ENCODE peak calls at places on chromosomes 4 and X, in four cellular contexts. I is SK-N-SH, J is GM12878, S is HepG2. D is an unnamed sample.

GRCh38 chr4:15906024-15906443 is 32.5 kb downstream of the FGFBP1 start:
- DNase-seq in I (no peak), J (no peak), S (no peak), D (peak; percentile 79)

GRCh38 chr4:86895692-86896488 is 3.7 kb upstream of the C4orf36 start:
- DNase-seq in I (peak; percentile 58), J (no peak), S (peak; percentile 71), D (no peak)

GRCh38 chrX:48541140-48541814 is 1.8 kb downstream of the TBC1D25 start:
- DNase-seq in I (no peak), J (no peak), S (no peak), D (no peak)

GRCh38 chrX:69060631-69061408 is 104.4 kb downstream of the PJA1 start:
- DNase-seq in I (no peak), J (no peak), S (peak; percentile 21), D (no peak)

GRCh38 chr4:123609829-123610228 is 213.2 kb downstream of the SPRY1 start:
- DNase-seq in I (no peak), J (no peak), S (no peak), D (no peak)

GRCh38 chr4:53321151-53321987 is 44.5 kb downstream of the SCFD2 start:
- DNase-seq in I (no peak), J (no peak), S (no peak), D (no peak)

GRCh38 chrX:55867254-55867653 is 149.7 kb downstream of the RRAGB start:
- DNase-seq in I (no peak), J (peak; percentile 86), S (no peak), D (no peak)

GRCh38 chr4:88414755-88415154 is 36.1 kb downstream of the HERC6 start:
- DNase-seq in I (no peak), J (no peak), S (no peak), D (no peak)

GRCh38 chrX:39736219-39737211 is 361.2 kb downstream of the BCOR start:
- DNase-seq in I (peak; percentile 35), J (no peak), S (no peak), D (no peak)

GRCh38 chrX:115560978-115561604 is at the start of gene PLS3:
- DNase-seq in I (peak; percentile 85), J (no peak), S (peak; percentile 77), D (peak; percentile 81)

GRCh38 chrX:11287505-11287904 is 5.7 kb upstream of the AMELX start:
- DNase-seq in I (no peak), J (no peak), S (no peak), D (no peak)

GRCh38 chr4:13980317-13980716 is 352.8 kb upstream of the BOD1L1 start:
- DNase-seq in I (no peak), J (no peak), S (no peak), D (no peak)

GRCh38 chr4:70761276-70761816 is 39.6 kb downstream of the RUFY3 start:
- DNase-seq in I (no peak), J (no peak), S (no peak), D (no peak)

GRCh38 chr4:16717266-16717970 is 181.0 kb downstream of the LDB2 start:
- DNase-seq in I (no peak), J (no peak), S (no peak), D (no peak)

GRCh38 chr4:26785312-26785711 is 75.3 kb upstream of the STIM2 start:
- DNase-seq in I (no peak), J (no peak), S (no peak), D (no peak)

GRCh38 chr4:74055096-74055495 is 16.6 kb upstream of the CXCL3 start:
- DNase-seq in I (no peak), J (no peak), S (no peak), D (no peak)

GRCh38 chr4:110195561-110196205 is 2.7 kb downstream of the ELOVL6 start:
- DNase-seq in I (no peak), J (no peak), S (no peak), D (no peak)

GRCh38 chr4:126271266-126271665 is 956.5 kb downstream of the FAT4 start:
- DNase-seq in I (no peak), J (no peak), S (no peak), D (no peak)

GRCh38 chr4:18524667-18525066 is 503.1 kb upstream of the LCORL start:
- DNase-seq in I (no peak), J (no peak), S (no peak), D (no peak)
- TF ChIP-seq TCF12 in I (no peak), J (no peak), S (no peak), D (no peak)

DNA sequence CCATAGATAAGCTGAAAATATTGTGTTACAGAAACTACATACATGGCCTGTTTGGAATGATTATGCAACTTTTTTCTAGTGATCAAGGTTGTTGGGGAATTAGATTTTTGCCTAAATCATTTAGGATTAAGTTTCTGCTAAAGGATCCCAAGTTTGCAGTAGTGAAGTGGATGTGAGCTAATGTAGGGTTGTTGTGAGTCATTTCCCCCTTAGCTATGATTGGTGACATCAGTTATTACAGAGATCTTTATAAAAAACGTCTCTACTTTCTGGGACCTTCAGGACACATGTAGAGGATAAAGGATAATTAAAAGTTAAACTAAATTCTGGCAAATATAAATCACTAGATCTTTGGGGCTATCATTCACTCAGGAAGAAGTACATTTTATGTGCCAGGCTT is 133.3 kb downstream of the GATB start:
- DNase-seq in I (no peak), J (no peak), S (no peak), D (no peak)
- TF ChIP-seq TCF12 in I (no peak), J (no peak), S (no peak), D (no peak)

GRCh38 chr4:35939746-35940145 is 304.6 kb downstream of the ARAP2 start:
- DNase-seq in I (no peak), J (no peak), S (no peak), D (no peak)

DNA sequence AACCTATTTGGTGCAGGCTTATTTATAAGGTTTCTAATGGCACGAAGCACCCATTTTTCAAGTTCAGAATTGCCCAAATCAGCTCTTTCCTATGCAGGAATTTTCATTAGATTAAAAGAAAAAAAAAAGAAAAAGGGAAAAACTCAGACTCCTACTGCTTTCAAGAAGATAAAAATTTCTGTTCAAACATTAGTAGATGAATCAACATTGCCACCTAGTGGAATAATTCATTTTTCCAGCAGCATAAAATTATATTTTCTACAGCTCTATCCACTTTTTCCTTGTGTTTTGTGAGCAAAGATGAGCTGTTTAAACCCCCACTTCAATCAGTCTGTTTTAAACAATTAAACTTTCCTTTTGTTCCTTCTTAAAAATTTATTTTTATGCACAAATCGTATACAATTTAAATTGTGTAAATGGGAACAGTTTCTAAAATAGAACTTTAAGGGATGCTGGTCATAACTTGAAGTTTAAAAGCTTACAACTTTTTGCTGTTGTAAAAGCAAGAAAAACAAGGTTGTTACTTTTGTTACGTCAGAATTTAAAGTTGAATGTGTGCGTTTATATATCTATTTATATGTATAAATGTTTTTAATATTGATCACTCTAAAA is 309.8 kb downstream of the ARAP2 start:
- DNase-seq in I (peak; percentile 3), J (peak; percentile 21), S (peak; percentile 7), D (no peak)
- TF ChIP-seq TCF12 in I (no peak), J (no peak), S (no peak), D (no peak)

DNA sequence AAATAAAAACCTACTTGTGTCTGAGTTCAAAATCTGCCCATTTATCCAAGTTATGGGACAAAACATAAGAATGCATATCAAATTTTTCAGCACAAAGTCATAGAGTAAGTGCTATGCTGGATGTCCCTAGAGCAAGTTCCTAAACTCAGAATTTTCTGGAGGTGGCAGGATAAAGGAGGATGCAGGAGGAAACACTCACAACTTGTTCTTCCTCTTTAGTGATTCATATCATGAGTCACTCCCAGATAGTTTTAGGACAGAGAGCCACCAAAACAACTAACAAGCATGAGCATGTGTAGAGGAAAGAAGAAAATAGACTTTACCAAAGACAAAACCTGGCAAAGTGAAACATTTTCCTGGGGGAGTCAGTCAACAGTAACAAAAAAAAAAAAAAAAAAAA is 302.7 kb downstream of the KCTD8 start:
- DNase-seq in I (no peak), J (no peak), S (no peak), D (no peak)
- TF ChIP-seq TCF12 in I (no peak), J (no peak), S (no peak), D (no peak)

DNA sequence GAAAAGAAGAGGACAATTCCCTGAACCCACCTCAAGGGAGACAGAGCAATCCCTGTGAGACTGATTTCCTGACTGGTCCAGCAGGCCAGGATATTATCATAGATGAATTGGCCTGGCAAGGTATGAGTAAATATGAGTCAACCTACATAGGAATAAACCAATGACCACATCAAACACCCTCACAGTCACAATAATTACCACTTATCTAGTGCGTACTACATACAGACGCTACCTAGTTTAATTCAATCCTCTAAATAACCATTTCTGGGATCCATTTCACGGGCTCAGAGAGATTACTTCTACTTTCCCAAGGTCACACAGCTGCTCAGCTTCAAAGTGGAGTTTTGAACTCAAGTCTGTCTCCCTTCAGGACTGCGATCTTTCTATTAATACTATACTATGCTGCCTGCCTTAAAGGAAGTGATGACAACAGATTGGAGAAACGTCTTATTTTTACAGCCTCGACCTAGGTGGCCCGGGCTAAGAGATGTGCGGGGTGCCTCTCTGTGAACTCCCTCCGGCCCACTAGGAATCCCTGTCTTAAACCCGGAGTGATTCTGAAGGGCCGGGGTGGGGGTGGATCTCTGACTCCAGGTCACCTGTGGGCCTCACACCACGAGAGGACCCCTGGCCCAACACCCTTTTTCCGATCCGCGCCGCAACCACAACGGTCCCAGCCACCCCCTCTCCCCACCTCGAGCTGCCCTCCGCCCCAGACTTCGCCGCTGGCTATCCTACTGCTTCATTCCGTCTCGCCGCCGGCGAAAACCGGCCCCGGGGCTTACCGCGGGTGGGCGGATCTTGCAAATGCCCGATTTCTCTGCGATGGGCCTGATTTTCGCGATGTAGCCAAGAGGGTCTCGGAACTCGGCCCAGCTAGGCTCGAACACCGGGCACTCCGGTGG is 800 bp downstream of the KDM5C start:
- DNase-seq in I (peak; percentile 58), J (no peak), S (peak; percentile 13), D (no peak)
- TF ChIP-seq TCF12 in I (no peak), J (no peak), S (no peak), D (no peak)

D was measured in H1.